ENCODE peak calls at places on chromosomes 16 and 17, in four cellular contexts. P, R, M and N are unnamed samples.

GRCh38 chr17:44965491-44966234 is 2.4 kb downstream of the C1QL1 start:
- DNase-seq in P (no peak), M (no peak), R (no peak), N (no peak)

GRCh38 chr16:49639739-49640388 is 216.0 kb downstream of the ZNF423 start:
- DNase-seq in R (peak), M (no peak), P (no peak), N (peak)

GRCh38 chr17:80478487-80479245 is 2.3 kb upstream of the NPTX1 start:
- DNase-seq in P (no peak), M (no peak), R (no peak), N (no peak)

GRCh38 chr17:80832266-80832676 is 159.4 kb upstream of the CHMP6 start:
- DNase-seq in R (no peak), P (no peak), M (no peak), N (peak)

GRCh38 chr17:45314761-45315549 is 1.9 kb downstream of the MAP3K14 start:
- DNase-seq in P (no peak), M (no peak), R (no peak), N (peak)

GRCh38 chr16:66844009-66844341 is 239 bp upstream of the CA7 start:
- DNase-seq in P (no peak), M (no peak), R (no peak), N (no peak)

GRCh38 chr17:64063088-64063487 is 42.7 kb upstream of the ICAM2 start:
- DNase-seq in M (no peak), P (no peak), R (no peak), N (no peak)

GRCh38 chr17:27384261-27384701 is 72.0 kb upstream of the KSR1 start:
- DNase-seq in R (no peak), M (peak), P (no peak), N (peak)

GRCh38 chr16:64051826-64052225 is 1070.0 kb downstream of the CDH11 start:
- DNase-seq in M (no peak), P (no peak), R (peak), N (peak)

GRCh38 chr16:10876799-10877341 is at the start of gene CIITA:
- DNase-seq in P (peak), R (no peak), M (peak), N (peak)

GRCh38 chr17:6279659-6280058 is 155.3 kb downstream of the AIPL1 start:
- DNase-seq in R (peak), P (peak), M (no peak), N (no peak)

GRCh38 chr16:10862432-10862831 is 14.6 kb upstream of the CIITA start:
- DNase-seq in P (peak), R (no peak), M (peak), N (peak)

GRCh38 chr17:65121916-65122821 is 15.0 kb upstream of the RGS9 start:
- DNase-seq in R (no peak), M (no peak), P (no peak), N (no peak)

GRCh38 chr17:68512967-68513474 is 791 bp downstream of the PRKAR1A start:
- DNase-seq in M (no peak), P (no peak), R (no peak), N (no peak)

GRCh38 chr17:80840011-80840410 is 151.6 kb upstream of the CHMP6 start:
- DNase-seq in M (no peak), P (no peak), R (no peak), N (no peak)

GRCh38 chr16:6749714-6750113 is 582.9 kb upstream of the RBFOX1 start:
- DNase-seq in R (no peak), M (no peak), P (no peak), N (no peak)

GRCh38 chr17:21286771-21287702 is 2.5 kb downstream of the MAP2K3 start:
- DNase-seq in R (peak), P (peak), M (no peak), N (no peak)

GRCh38 chr17:49224997-49225337 is 5.6 kb downstream of the PHOSPHO1 start:
- DNase-seq in M (no peak), R (no peak), P (no peak), N (no peak)
- H3K4me3 ChIP-seq in M (no peak), R (no peak), P (no peak), N (no peak)

GRCh38 chr16:46828943-46829342 is 2.0 kb downstream of the C16orf87 start:
- DNase-seq in M (no peak), P (no peak), R (no peak), N (no peak)
- H3K4me3 ChIP-seq in M (no peak), P (no peak), R (peak), N (peak)

GRCh38 chr17:4953461-4953961 is 2.6 kb downstream of the ENO3 start:
- DNase-seq in P (no peak), M (peak), R (no peak), N (peak)
- H3K4me3 ChIP-seq in P (no peak), M (peak), R (no peak), N (no peak)

GRCh38 chr16:15778204-15778743 is 78.6 kb downstream of the MYH11 start:
- DNase-seq in R (no peak), P (no peak), M (no peak), N (no peak)

GRCh38 chr16:15778999-15779614 is 77.7 kb downstream of the MYH11 start:
- DNase-seq in P (no peak), M (no peak), R (peak), N (no peak)

GRCh38 chr16:15781650-15782049 is 75.2 kb downstream of the MYH11 start:
- DNase-seq in P (no peak), R (no peak), M (no peak), N (no peak)

GRCh38 chr16:15780805-15781204 is 76.0 kb downstream of the MYH11 start:
- DNase-seq in R (no peak), M (no peak), P (no peak), N (no peak)

GRCh38 chr16:15779664-15780351 is 77.0 kb downstream of the MYH11 start:
- DNase-seq in R (no peak), P (no peak), M (no peak), N (no peak)
- H3K4me3 ChIP-seq in R (no peak), P (no peak), M (no peak), N (no peak)

GRCh38 chr17:2853722-2854580 is 57.7 kb downstream of the RAP1GAP2 start:
- DNase-seq in M (no peak), R (no peak), P (no peak), N (peak)
- H3K4me3 ChIP-seq in M (peak), R (peak), P (peak), N (peak)

DNA sequence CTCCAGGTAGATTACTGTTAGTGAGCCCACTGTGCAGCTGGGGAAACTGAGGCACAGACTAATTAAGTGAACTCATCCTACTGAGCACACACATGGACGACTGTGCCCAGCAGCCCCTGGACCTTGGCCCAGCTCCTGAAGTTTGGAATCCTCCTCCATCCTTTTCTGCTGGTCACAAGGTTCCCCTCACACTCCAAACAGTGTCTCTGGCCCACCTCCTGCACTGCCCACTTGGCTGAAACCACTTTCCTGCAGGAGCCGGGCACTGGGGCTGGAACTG is 3.6 kb downstream of the RHBDF2 start:
- DNase-seq in M (no peak), R (no peak), P (no peak), N (no peak)
- H3K4me3 ChIP-seq in M (peak), R (peak), P (no peak), N (no peak)

GRCh38 chr17:31073411-31073810 is 21.4 kb upstream of the NF1 start:
- DNase-seq in M (no peak), P (no peak), R (no peak), N (no peak)
- H3K4me3 ChIP-seq in M (no peak), P (no peak), R (no peak), N (no peak)

GRCh38 chr16:31072540-31073072 is 1.4 kb downstream of the ZNF668 start:
- DNase-seq in P (no peak), R (peak), M (no peak), N (no peak)
- H3K4me3 ChIP-seq in P (peak), R (peak), M (peak), N (peak)

DNA sequence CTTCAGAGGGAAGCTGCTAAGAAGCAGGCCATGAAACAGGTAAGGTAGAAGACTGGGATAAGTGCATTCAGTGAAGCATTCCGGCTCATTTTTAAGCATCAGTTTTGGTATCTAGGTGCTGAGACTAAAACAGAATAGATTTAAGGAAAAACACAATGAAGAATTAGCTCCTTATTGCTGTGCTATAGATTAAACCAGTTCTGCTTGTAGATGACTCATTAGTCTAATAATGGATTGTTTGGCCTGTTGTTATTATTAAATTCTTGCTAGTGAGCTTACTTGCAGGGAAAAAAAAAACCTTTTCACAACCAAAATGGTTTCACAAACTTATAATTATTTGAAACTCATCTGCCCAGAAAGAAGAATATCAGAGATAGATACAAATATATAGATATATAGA is 55.9 kb downstream of the NSRP1 start:
- DNase-seq in R (no peak), M (no peak), P (no peak), N (no peak)
- H3K4me3 ChIP-seq in R (no peak), M (no peak), P (no peak), N (no peak)

DNA sequence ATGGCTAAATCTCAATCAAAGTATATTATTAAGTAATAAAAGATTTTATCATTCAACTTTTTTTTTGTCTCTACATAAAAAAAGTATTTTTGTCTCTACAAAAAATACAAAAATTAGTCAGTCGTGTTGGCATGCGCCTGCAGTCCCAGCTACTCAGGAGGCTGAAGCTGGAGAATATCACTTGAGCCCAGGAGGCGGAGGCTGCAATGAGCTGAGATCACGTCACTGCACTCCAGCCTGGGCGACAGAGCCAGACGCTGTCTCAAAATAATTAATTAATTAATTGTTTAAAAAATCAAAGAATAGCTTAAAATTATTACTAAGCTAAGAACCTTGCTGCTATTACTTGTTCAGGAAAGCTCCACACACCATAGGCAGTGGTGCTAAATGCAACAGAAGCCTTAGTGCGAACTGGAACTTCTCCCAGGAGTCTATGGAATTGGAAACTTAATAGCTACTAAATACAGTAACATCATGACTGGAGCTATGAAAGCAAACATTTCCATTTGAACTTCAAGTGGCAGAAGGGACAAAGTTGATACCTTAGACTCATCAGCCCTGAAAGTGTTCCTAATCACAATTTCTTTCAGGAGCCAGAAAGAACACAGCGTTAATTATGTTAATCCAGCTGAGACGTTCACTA is 22.6 kb downstream of the ADCY9 start:
- DNase-seq in M (no peak), P (no peak), R (no peak), N (no peak)
- H3K4me3 ChIP-seq in M (no peak), P (no peak), R (no peak), N (no peak)